ENCODE peak calls at places on chromosomes 2 and 18, in four cellular contexts. U is GM12878, N is HepG2, C is K562. L is an unnamed sample.

GRCh38 chr2:57806449-57806968 is 240.1 kb upstream of the VRK2 start:
- DNase-seq in C (no peak), U (no peak), N (no peak), L (no peak)

GRCh38 chr2:238657132-238658053 is 190.5 kb upstream of the TWIST2 start:
- DNase-seq in U (no peak), N (no peak), C (no peak), L (no peak)

GRCh38 chr18:35912332-35912731 is 60.1 kb upstream of the RMP24 start:
- DNase-seq in C (no peak), U (no peak), N (no peak), L (no peak)

GRCh38 chr2:204199357-204199756 is 262.8 kb downstream of the ICOS start:
- DNase-seq in C (no peak), U (no peak), N (no peak), L (no peak)

GRCh38 chr2:235766206-235766794 is 272.5 kb downstream of the AGAP1 start:
- DNase-seq in N (peak), U (no peak), C (peak), L (peak)

GRCh38 chr2:97740590-97741182 is 27.3 kb downstream of the ZAP70 start:
- DNase-seq in N (peak), C (peak), U (no peak), L (peak)

GRCh38 chr18:1663879-1664705 is 759.4 kb downstream of the ADCYAP1 start:
- DNase-seq in U (no peak), C (peak), N (peak), L (peak)

GRCh38 chr2:218618102-218618860 is 10.6 kb downstream of the PLCD4 start:
- DNase-seq in C (no peak), N (peak), U (no peak), L (no peak)

GRCh38 chr2:71892896-71893295 is 254.8 kb downstream of the CYP26B1 start:
- DNase-seq in C (no peak), U (no peak), N (no peak), L (peak)

GRCh38 chr18:13376298-13376840 is 157.8 kb downstream of the LDLRAD4 start:
- DNase-seq in N (no peak), U (no peak), C (no peak), L (no peak)
- TF ChIP-seq FOXM1 in N (no peak), U (no peak), C (no peak), L (no peak)

DNA sequence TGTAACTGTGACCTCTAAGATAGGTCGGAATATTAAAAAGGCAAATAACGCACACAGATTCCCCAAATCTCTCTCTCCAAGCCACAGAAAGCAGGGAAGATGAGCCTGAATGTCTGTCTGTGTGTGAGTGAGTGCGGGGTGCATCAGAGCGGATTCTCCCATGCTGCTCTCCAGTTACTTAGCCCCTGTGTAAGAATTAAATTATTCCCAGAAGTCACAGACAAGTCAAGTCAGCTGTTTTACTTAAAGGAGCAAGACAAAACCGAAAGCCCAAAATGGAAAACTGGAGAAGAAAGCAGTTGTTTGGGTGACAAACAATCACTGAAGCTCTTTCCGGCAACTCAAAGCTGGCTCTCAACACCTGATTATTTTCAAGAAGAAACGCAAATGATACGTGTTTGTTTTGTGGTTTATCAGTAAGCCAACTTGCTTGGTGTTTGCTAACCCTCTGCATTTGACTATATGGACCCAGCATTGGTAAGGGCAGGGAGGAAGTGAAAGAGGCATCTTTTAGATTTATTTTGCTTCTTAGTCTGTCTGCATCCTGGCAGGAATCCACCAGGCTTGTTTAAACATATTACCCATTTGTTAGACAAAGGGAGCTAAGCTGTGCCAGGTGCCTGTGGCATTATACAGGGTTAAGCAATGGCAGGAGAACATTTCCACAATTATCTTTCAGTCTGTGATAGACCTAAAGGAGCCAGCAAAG is 121.5 kb upstream of the CREB1 start:
- DNase-seq in C (no peak), N (peak), U (peak), L (no peak)
- TF ChIP-seq FOXK2 in C (no peak), N (no peak), U (no peak), L (no peak)

DNA sequence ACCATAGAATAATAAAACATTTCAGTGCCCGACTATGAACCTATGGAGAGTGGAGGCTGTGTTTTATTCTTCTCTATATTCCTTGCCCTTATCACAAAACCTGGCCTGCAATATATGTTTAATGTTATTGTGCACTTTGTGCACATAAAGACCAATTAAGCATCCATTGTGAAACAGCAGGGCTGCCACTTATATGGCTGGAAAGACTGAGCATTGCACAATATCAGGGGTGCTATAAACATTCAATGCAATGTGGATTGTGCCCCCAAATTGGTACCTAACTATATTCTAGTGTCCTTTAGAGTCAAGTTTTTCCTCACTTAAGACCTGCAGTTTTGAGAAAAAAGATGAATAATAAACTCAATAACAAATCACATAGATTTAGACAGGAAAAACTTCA is 83.1 kb downstream of the RDH14 start:
- DNase-seq in C (no peak), U (no peak), N (no peak), L (no peak)
- TF ChIP-seq FOXM1 in C (no peak), U (no peak), N (no peak), L (no peak)

DNA sequence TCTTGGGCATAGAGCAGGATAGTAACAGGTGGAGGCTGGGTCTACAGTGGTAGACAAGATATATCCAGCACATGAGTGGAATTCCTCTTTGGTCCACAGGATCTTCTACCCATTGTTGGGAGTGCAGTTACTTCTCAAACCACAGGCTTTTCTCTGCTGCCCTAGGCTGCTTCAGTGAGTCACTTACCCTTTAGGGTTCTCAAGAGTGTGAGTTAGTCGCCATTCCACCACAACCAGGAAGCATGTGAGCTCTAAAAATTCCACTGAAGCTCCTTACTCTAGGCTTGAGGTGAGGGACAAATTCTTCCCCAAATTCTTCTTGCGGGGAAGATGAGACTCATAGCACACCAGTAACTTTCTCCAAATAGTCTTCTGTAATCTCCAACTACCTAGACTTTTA is 189.4 kb downstream of the PLCL1 start:
- DNase-seq in U (no peak), C (no peak), N (no peak), L (no peak)
- TF ChIP-seq FOXK2 in U (no peak), C (no peak), N (no peak), L (no peak)

DNA sequence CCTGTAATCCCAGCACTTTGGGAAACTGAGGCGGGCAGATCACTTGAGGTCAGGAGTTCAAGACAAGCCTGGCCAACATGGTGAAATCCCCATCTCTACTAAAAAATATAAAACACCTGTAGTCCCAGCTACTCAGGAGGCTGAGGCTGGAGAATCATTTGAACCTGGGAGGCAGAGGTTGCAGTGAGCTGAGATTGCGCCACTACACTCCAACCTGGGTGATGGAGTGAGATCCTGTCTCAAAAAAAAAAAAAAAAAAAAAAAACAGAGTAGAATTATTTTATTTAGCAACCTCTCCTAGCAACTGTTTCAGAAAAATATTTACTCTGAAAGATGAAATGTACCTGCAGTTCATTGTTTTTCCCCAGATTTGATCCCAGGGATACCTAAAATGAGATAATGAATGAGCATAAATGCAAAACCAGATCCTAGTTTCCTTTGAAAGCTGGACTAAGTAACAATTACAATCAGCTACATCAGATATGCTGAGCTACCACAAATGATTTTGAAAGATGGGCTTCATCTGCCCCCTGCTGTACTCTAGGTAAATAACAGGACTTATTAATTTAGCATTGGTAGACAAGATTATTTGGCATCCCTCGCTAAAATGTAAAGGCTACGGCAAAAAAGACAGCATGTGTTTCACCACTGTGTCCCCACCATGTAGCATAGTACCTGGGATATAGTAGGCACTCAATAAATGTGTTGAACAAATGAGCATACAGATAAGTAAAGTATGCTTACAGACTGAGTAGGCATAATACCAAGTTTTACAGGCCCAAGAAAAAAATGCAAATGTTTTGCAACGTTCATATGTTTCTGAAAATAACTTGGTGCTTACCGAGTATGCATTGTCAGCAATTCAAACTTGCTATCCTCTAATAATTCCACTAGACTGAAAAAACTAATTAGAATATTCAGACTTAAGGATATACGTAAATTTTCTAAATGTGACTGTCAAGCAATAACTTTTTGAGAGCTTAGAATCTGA is 102.5 kb downstream of the ATL2 start:
- DNase-seq in N (peak), C (peak), U (peak), L (peak)
- TF ChIP-seq FOXM1 in N (no peak), C (no peak), U (no peak), L (no peak)

DNA sequence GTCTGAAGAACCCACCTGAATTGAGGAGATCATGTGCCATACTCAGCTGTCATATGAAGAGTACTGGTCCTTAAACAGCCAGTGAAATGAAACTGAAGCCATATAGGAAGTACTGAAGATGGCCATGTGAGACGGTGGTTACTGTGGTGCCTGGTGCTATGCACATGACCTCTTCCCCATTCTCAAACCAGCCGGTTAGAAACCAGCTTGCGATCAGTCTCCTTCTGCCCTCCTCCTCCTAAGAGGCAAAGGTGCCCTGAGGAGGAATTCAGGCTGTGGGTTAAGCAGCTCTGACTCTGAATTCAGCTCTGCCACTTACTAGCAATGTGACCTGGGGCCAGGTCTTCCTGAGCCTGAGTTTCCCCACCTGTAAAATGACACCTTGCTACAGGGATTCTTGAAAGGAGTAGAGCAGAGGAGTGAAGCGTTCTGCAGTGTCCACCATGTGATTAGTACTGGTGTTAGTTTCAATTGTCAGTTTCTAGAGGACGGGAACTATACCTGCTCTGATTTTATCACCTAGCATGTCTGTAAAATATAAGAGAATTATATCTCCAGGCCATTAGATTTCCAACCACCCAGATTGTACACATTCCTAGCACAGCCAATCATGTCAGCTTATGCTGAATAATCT is 5.1 kb downstream of the FECH start:
- DNase-seq in U (peak), C (no peak), N (no peak), L (no peak)
- TF ChIP-seq FOXK2 in U (no peak), C (no peak), N (no peak), L (no peak)

DNA sequence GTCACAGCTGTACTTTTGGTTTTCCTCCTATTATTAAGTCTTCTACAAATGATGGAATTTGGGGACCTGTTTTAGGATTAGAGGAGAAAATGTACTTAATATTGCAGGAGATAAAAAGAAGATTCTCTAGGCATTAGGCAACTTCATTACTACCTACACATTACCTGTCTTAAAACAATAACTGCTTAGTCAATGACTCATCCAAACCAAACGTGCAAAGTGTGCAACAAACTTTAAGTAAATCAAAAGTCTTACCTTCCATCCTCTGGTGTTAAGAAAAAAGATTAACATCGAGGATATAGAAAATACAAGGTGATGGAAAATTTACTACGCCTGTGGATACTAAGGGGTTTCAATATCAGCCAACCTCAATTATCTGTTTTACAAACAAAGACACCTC is 285.3 kb upstream of the KYNU start:
- DNase-seq in C (no peak), U (no peak), N (no peak), L (no peak)
- TF ChIP-seq FOXM1 in C (no peak), U (no peak), N (no peak), L (no peak)

L was measured in HEK293T.